ENCODE peak calls at places on chromosome 19, in eight cellular contexts. One of them, this sample, is unnamed. For H3K4me1, the result is how much of the 10 kb centered on the place peaks cover.

GRCh38 chr19:2186071-2186846 is 22.5 kb downstream of the DOT1L start:
- DNase-seq in PC-3: no peak
- DNase-seq in GM23248: peak
- DNase-seq in stomach: peak
- DNase-seq in thoracic aorta: peak
- DNase-seq in tibial nerve: peak
- DNase-seq in SK-N-SH: no peak
- DNase-seq in aorta: peak
- DNase-seq in this sample: no peak

GRCh38 chr19:4064073-4064550 is 2.6 kb downstream of the ZBTB7A start:
- DNase-seq in PC-3: peak
- DNase-seq in GM23248: peak
- DNase-seq in stomach: no peak
- DNase-seq in thoracic aorta: no peak
- DNase-seq in tibial nerve: no peak
- DNase-seq in SK-N-SH: peak
- DNase-seq in aorta: no peak
- DNase-seq in this sample: no peak

GRCh38 chr19:45448887-45449299 is 18.9 kb upstream of the FOSB start:
- DNase-seq in PC-3: peak
- DNase-seq in GM23248: peak
- DNase-seq in stomach: no peak
- DNase-seq in thoracic aorta: no peak
- DNase-seq in tibial nerve: no peak
- DNase-seq in SK-N-SH: no peak
- DNase-seq in aorta: no peak
- DNase-seq in this sample: no peak

GRCh38 chr19:49114630-49115363 is 627 bp downstream of the LIN7B start:
- DNase-seq in PC-3: no peak
- DNase-seq in GM23248: peak
- DNase-seq in stomach: peak
- DNase-seq in thoracic aorta: no peak
- DNase-seq in tibial nerve: no peak
- DNase-seq in SK-N-SH: peak
- DNase-seq in aorta: peak
- DNase-seq in this sample: peak

GRCh38 chr19:19115954-19116353 is 22.3 kb downstream of the TMEM161A start:
- DNase-seq in PC-3: peak
- DNase-seq in GM23248: peak
- DNase-seq in stomach: peak
- DNase-seq in thoracic aorta: no peak
- DNase-seq in tibial nerve: no peak
- DNase-seq in SK-N-SH: peak
- DNase-seq in aorta: peak
- DNase-seq in this sample: no peak

GRCh38 chr19:12202250-12202649 is 39.4 kb downstream of the ZNF136 start:
- DNase-seq in PC-3: no peak
- DNase-seq in GM23248: peak
- DNase-seq in stomach: peak
- DNase-seq in thoracic aorta: no peak
- DNase-seq in tibial nerve: no peak
- DNase-seq in SK-N-SH: no peak
- DNase-seq in aorta: no peak
- DNase-seq in this sample: peak

GRCh38 chr19:44796701-44797115 is 12.2 kb upstream of the BCAM start:
- DNase-seq in PC-3: peak
- DNase-seq in GM23248: no peak
- DNase-seq in stomach: peak
- DNase-seq in thoracic aorta: no peak
- DNase-seq in tibial nerve: no peak
- DNase-seq in SK-N-SH: no peak
- DNase-seq in aorta: no peak
- DNase-seq in this sample: no peak

GRCh38 chr19:46818812-46819211 is 30.4 kb upstream of the SLC1A5 start:
- DNase-seq in PC-3: peak
- DNase-seq in GM23248: peak
- DNase-seq in stomach: no peak
- DNase-seq in thoracic aorta: no peak
- DNase-seq in tibial nerve: no peak
- DNase-seq in SK-N-SH: no peak
- DNase-seq in aorta: no peak
- DNase-seq in this sample: no peak

GRCh38 chr19:10000171-10000826 is 10.0 kb downstream of the COL5A3 start:
- DNase-seq in PC-3: peak
- DNase-seq in GM23248: peak
- DNase-seq in stomach: peak
- DNase-seq in thoracic aorta: peak
- DNase-seq in tibial nerve: peak
- DNase-seq in SK-N-SH: peak
- DNase-seq in aorta: peak
- DNase-seq in this sample: no peak

GRCh38 chr19:5679289-5680082 is 830 bp downstream of the MICOS13 start:
- DNase-seq in PC-3: no peak
- DNase-seq in GM23248: no peak
- DNase-seq in stomach: no peak
- DNase-seq in thoracic aorta: no peak
- DNase-seq in tibial nerve: no peak
- DNase-seq in SK-N-SH: no peak
- DNase-seq in aorta: no peak
- DNase-seq in this sample: peak

GRCh38 chr19:33132425-33132824 is 511 bp downstream of the WDR88 start:
- DNase-seq in PC-3: no peak
- DNase-seq in GM23248: no peak
- DNase-seq in stomach: no peak
- DNase-seq in thoracic aorta: no peak
- DNase-seq in tibial nerve: no peak
- DNase-seq in SK-N-SH: peak
- DNase-seq in aorta: no peak
- DNase-seq in this sample: no peak

GRCh38 chr19:30253581-30253996 is 118.6 kb upstream of the ZNF536 start:
- DNase-seq in PC-3: peak
- DNase-seq in GM23248: peak
- DNase-seq in stomach: no peak
- DNase-seq in thoracic aorta: no peak
- DNase-seq in tibial nerve: no peak
- DNase-seq in SK-N-SH: peak
- DNase-seq in aorta: no peak
- DNase-seq in this sample: no peak

GRCh38 chr19:10861118-10861651 is 10.2 kb upstream of the CARM1 start:
- DNase-seq in PC-3: peak
- DNase-seq in GM23248: peak
- DNase-seq in stomach: peak
- DNase-seq in thoracic aorta: no peak
- DNase-seq in tibial nerve: no peak
- DNase-seq in SK-N-SH: no peak
- DNase-seq in aorta: no peak
- DNase-seq in this sample: no peak

GRCh38 chr19:15937771-15938170 is 3.4 kb upstream of the CYP4F11 start:
- DNase-seq in PC-3: no peak
- DNase-seq in GM23248: no peak
- DNase-seq in stomach: no peak
- DNase-seq in thoracic aorta: no peak
- DNase-seq in tibial nerve: no peak
- DNase-seq in SK-N-SH: no peak
- DNase-seq in aorta: no peak
- DNase-seq in this sample: no peak

GRCh38 chr19:4444765-4445741 is 12.5 kb downstream of the UBXN6 start:
- DNase-seq in PC-3: no peak
- DNase-seq in GM23248: no peak
- DNase-seq in stomach: no peak
- DNase-seq in thoracic aorta: no peak
- DNase-seq in tibial nerve: no peak
- DNase-seq in SK-N-SH: no peak
- DNase-seq in aorta: no peak
- DNase-seq in this sample: no peak

GRCh38 chr19:4413588-4413987 is 11.1 kb downstream of the CHAF1A start:
- DNase-seq in PC-3: no peak
- DNase-seq in GM23248: no peak
- DNase-seq in stomach: no peak
- DNase-seq in thoracic aorta: no peak
- DNase-seq in tibial nerve: no peak
- DNase-seq in SK-N-SH: no peak
- DNase-seq in aorta: no peak
- DNase-seq in this sample: no peak

GRCh38 chr19:22882797-22883196 is 50.7 kb downstream of the ZNF723 start:
- DNase-seq in PC-3: peak
- DNase-seq in GM23248: peak
- DNase-seq in stomach: no peak
- DNase-seq in thoracic aorta: no peak
- DNase-seq in tibial nerve: no peak
- DNase-seq in SK-N-SH: peak
- DNase-seq in aorta: no peak
- DNase-seq in this sample: no peak

GRCh38 chr19:50657672-50658437 is 8.6 kb downstream of the C19orf81 start:
- DNase-seq in PC-3: peak
- DNase-seq in GM23248: peak
- DNase-seq in stomach: peak
- DNase-seq in thoracic aorta: peak
- DNase-seq in tibial nerve: peak
- DNase-seq in SK-N-SH: peak
- DNase-seq in aorta: peak
- DNase-seq in this sample: peak

GRCh38 chr19:8004723-8005513 is 523 bp downstream of the ELAVL1 start:
- DNase-seq in PC-3: peak
- DNase-seq in GM23248: peak
- DNase-seq in stomach: no peak
- DNase-seq in thoracic aorta: no peak
- DNase-seq in tibial nerve: no peak
- DNase-seq in SK-N-SH: peak
- DNase-seq in aorta: no peak
- DNase-seq in this sample: no peak

GRCh38 chr19:6616011-6616410 is 25.1 kb upstream of the CD70 start:
- DNase-seq in PC-3: peak
- DNase-seq in GM23248: peak
- DNase-seq in stomach: no peak
- DNase-seq in thoracic aorta: no peak
- DNase-seq in tibial nerve: no peak
- DNase-seq in SK-N-SH: no peak
- DNase-seq in aorta: no peak
- DNase-seq in this sample: no peak

GRCh38 chr19:38676023-38676877 is 28.8 kb downstream of the ACTN4 start:
- DNase-seq in PC-3: no peak
- DNase-seq in GM23248: peak
- DNase-seq in stomach: no peak
- DNase-seq in thoracic aorta: no peak
- DNase-seq in tibial nerve: no peak
- DNase-seq in SK-N-SH: no peak
- DNase-seq in aorta: peak
- DNase-seq in this sample: peak
- H3K4me1 ChIP-seq in PC-3: under half
- H3K4me1 ChIP-seq in GM23248: half or more
- H3K4me1 ChIP-seq in stomach: half or more
- H3K4me1 ChIP-seq in thoracic aorta: half or more
- H3K4me1 ChIP-seq in tibial nerve: half or more
- H3K4me1 ChIP-seq in SK-N-SH: under half
- H3K4me1 ChIP-seq in aorta: under half
- H3K4me1 ChIP-seq in this sample: half or more

DNA sequence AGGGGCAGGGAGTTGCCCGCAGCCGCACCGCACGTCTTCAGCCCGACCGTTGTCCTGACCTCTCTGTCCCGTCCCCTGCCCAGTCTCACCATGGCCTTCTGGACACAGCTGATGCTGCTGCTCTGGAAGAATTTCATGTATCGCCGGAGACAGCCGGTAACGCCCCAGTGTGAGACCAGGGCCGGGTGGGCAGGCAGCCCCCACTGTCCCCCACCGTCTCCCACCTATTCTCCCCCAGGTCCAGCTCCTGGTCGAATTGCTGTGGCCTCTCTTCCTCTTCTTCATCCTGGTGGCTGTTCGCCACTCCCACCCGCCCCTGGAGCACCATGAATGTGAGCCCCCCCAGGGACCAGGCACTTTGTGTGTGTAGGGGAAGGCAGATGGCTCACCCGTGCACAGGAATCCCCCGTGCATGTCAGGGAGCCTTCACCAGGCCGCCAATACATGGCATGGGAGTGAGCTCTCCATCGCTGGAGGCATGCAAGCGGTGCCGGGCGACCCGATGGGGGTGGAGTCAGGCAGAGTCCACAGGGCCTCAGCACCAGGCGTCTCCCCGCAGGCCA is 1.4 kb downstream of the ABCA7 start:
- DNase-seq in PC-3: no peak
- DNase-seq in GM23248: no peak
- DNase-seq in stomach: no peak
- DNase-seq in thoracic aorta: no peak
- DNase-seq in tibial nerve: no peak
- DNase-seq in SK-N-SH: no peak
- DNase-seq in aorta: no peak
- DNase-seq in this sample: peak
- H3K4me1 ChIP-seq in PC-3: under half
- H3K4me1 ChIP-seq in GM23248: under half
- H3K4me1 ChIP-seq in stomach: under half
- H3K4me1 ChIP-seq in thoracic aorta: under half
- H3K4me1 ChIP-seq in tibial nerve: half or more
- H3K4me1 ChIP-seq in SK-N-SH: under half
- H3K4me1 ChIP-seq in aorta: under half
- H3K4me1 ChIP-seq in this sample: half or more

GRCh38 chr19:34182125-34182524 is 9.8 kb downstream of the LSM14A start:
- DNase-seq in PC-3: no peak
- DNase-seq in GM23248: no peak
- DNase-seq in stomach: no peak
- DNase-seq in thoracic aorta: no peak
- DNase-seq in tibial nerve: no peak
- DNase-seq in SK-N-SH: no peak
- DNase-seq in aorta: no peak
- DNase-seq in this sample: no peak
- H3K4me1 ChIP-seq in PC-3: under half
- H3K4me1 ChIP-seq in GM23248: under half
- H3K4me1 ChIP-seq in stomach: half or more
- H3K4me1 ChIP-seq in thoracic aorta: half or more
- H3K4me1 ChIP-seq in tibial nerve: half or more
- H3K4me1 ChIP-seq in SK-N-SH: under half
- H3K4me1 ChIP-seq in aorta: under half
- H3K4me1 ChIP-seq in this sample: half or more

GRCh38 chr19:35738021-35738886 is 4.0 kb downstream of the IGFLR1 start:
- DNase-seq in PC-3: no peak
- DNase-seq in GM23248: no peak
- DNase-seq in stomach: no peak
- DNase-seq in thoracic aorta: no peak
- DNase-seq in tibial nerve: no peak
- DNase-seq in SK-N-SH: no peak
- DNase-seq in aorta: no peak
- DNase-seq in this sample: no peak

GRCh38 chr19:35739275-35740107 is 2.8 kb downstream of the IGFLR1 start:
- DNase-seq in PC-3: no peak
- DNase-seq in GM23248: no peak
- DNase-seq in stomach: no peak
- DNase-seq in thoracic aorta: no peak
- DNase-seq in tibial nerve: no peak
- DNase-seq in SK-N-SH: no peak
- DNase-seq in aorta: peak
- DNase-seq in this sample: peak

GRCh38 chr19:35740108-35740422 is 2.2 kb downstream of the IGFLR1 start:
- DNase-seq in PC-3: no peak
- DNase-seq in GM23248: no peak
- DNase-seq in stomach: no peak
- DNase-seq in thoracic aorta: no peak
- DNase-seq in tibial nerve: no peak
- DNase-seq in SK-N-SH: no peak
- DNase-seq in aorta: no peak
- DNase-seq in this sample: no peak

GRCh38 chr19:35736913-35737886 is 5.1 kb downstream of the IGFLR1 start:
- DNase-seq in PC-3: peak
- DNase-seq in GM23248: peak
- DNase-seq in stomach: no peak
- DNase-seq in thoracic aorta: no peak
- DNase-seq in tibial nerve: no peak
- DNase-seq in SK-N-SH: no peak
- DNase-seq in aorta: no peak
- DNase-seq in this sample: no peak

GRCh38 chr19:35738887-35739229 is 3.4 kb downstream of the IGFLR1 start:
- DNase-seq in PC-3: no peak
- DNase-seq in GM23248: no peak
- DNase-seq in stomach: no peak
- DNase-seq in thoracic aorta: no peak
- DNase-seq in tibial nerve: no peak
- DNase-seq in SK-N-SH: no peak
- DNase-seq in aorta: no peak
- DNase-seq in this sample: no peak
- H3K4me1 ChIP-seq in PC-3: under half
- H3K4me1 ChIP-seq in GM23248: under half
- H3K4me1 ChIP-seq in stomach: under half
- H3K4me1 ChIP-seq in thoracic aorta: under half
- H3K4me1 ChIP-seq in tibial nerve: under half
- H3K4me1 ChIP-seq in SK-N-SH: under half
- H3K4me1 ChIP-seq in aorta: under half
- H3K4me1 ChIP-seq in this sample: under half

This sample was measured in spleen.